ENCODE peak calls at places on chromosome 11, in seven cellular contexts. T is AG10803, C is transverse colon, I is GM04503, A is cardiac fibroblast, J is iris pigment epithelial cell, R is SW480. G is an unnamed sample.

GRCh38 chr11:122598971-122599370 is 56.6 kb upstream of the UBASH3B start:
- DNase-seq in R (no peak), C (no peak), J (peak; percentile 9), I (no peak), T (peak; percentile 26), A (no peak), G (peak; percentile 22)

GRCh38 chr11:10392680-10393079 is 62.4 kb upstream of the AMPD3 start:
- DNase-seq in C (no peak), J (no peak), I (no peak), T (peak; percentile 81), A (no peak), R (no peak), G (peak; percentile 24)

GRCh38 chr11:20087118-20087521 is 73.2 kb downstream of the DBX1 start:
- DNase-seq in C (no peak), I (peak; percentile 72), A (peak; percentile 27), J (peak; percentile 47), R (no peak), T (peak; percentile 91), G (no peak)

GRCh38 chr11:62922653-62923371 is 1.6 kb upstream of the CHRM1 start:
- DNase-seq in A (peak; percentile 9), C (no peak), R (no peak), T (no peak), I (no peak), J (no peak), G (peak; percentile 13)

GRCh38 chr11:60950933-60951610 is 904 bp downstream of the SLC15A3 start:
- DNase-seq in R (no peak), T (no peak), C (no peak), J (no peak), A (no peak), I (no peak), G (no peak)

GRCh38 chr11:126104420-126104819 is 41.8 kb upstream of the CDON start:
- DNase-seq in C (no peak), I (no peak), J (no peak), R (no peak), T (no peak), A (no peak), G (no peak)

GRCh38 chr11:67437082-67437821 is at the start of gene PTPRCAP:
- DNase-seq in A (no peak), C (peak; percentile 78), R (no peak), T (no peak), J (no peak), I (no peak), G (no peak)

GRCh38 chr11:35083181-35084061 is 55.5 kb upstream of the CD44 start:
- DNase-seq in I (peak; percentile 100), A (peak; percentile 91), T (peak; percentile 100), J (peak; percentile 88), C (peak; percentile 61), R (peak; percentile 34), G (peak; percentile 91)

GRCh38 chr11:1773711-1774550 is 10.2 kb upstream of the CTSD start:
- DNase-seq in J (no peak), T (no peak), C (no peak), R (no peak), I (no peak), A (no peak), G (no peak)

GRCh38 chr11:69373251-69373635 is 79.3 kb downstream of the MYEOV start:
- DNase-seq in T (no peak), A (no peak), C (no peak), I (no peak), R (no peak), J (no peak), G (no peak)

GRCh38 chr11:132734217-132734616 is 798.1 kb downstream of the OPCML start:
- DNase-seq in C (no peak), I (peak; percentile 96), T (peak; percentile 99), A (peak; percentile 73), J (peak; percentile 67), R (no peak), G (peak; percentile 74)

GRCh38 chr11:120467627-120468026 is 43.9 kb upstream of the GRIK4 start:
- DNase-seq in J (peak; percentile 61), R (peak; percentile 4), T (no peak), A (peak; percentile 18), C (no peak), I (no peak), G (peak; percentile 28)

GRCh38 chr11:4680341-4680740 is 17.3 kb downstream of the OR51E2 start:
- DNase-seq in T (no peak), R (no peak), I (no peak), J (no peak), A (no peak), C (no peak), G (no peak)

GRCh38 chr11:115301029-115301428 is 203.2 kb downstream of the CADM1 start:
- DNase-seq in R (no peak), C (no peak), T (no peak), J (peak; percentile 10), I (no peak), A (no peak), G (no peak)

GRCh38 chr11:10483584-10483983 is 28.5 kb downstream of the AMPD3 start:
- DNase-seq in A (no peak), R (no peak), I (no peak), J (no peak), C (no peak), T (no peak), G (no peak)

GRCh38 chr11:116421529-116422185 is 351.1 kb downstream of the BUD13 start:
- DNase-seq in R (peak; percentile 69), J (no peak), C (no peak), T (no peak), I (no peak), A (no peak), G (no peak)

GRCh38 chr11:110331626-110332025 is 35.2 kb upstream of the RDX start:
- DNase-seq in C (no peak), I (no peak), J (peak; percentile 45), R (no peak), A (no peak), T (no peak), G (no peak)

GRCh38 chr11:132095230-132096165 is 725.1 kb downstream of the NTM start:
- DNase-seq in J (no peak), I (no peak), T (no peak), R (no peak), A (no peak), C (no peak), G (no peak)

GRCh38 chr11:18056561-18057181 is 10.6 kb upstream of the TPH1 start:
- DNase-seq in J (no peak), R (peak; percentile 74), C (no peak), I (no peak), T (no peak), A (no peak), G (no peak)

G was measured in HCEC 1CT.